ENCODE peak calls at places on chromosomes 2 and 18, in four cellular contexts. Y is GM20000, K is GM23338, M is neural crest cell. D is an unnamed sample.

GRCh38 chr2:30147196-30147714 is 448 bp downstream of the YPEL5 start:
- DNase-seq in M (peak), Y (peak), K (no peak), D (peak)

GRCh38 chr2:68368657-68369339 is 3.7 kb downstream of the PLEK start:
- DNase-seq in K (no peak), Y (no peak), M (no peak), D (no peak)

GRCh38 chr2:3738454-3738853 is 35.1 kb downstream of the DCDC2C start:
- DNase-seq in Y (peak), M (peak), K (peak), D (no peak)

GRCh38 chr2:7593286-7593685 is 676.1 kb downstream of the RNF144A start:
- DNase-seq in Y (no peak), K (no peak), M (no peak), D (no peak)

GRCh38 chr2:54429811-54430600 is 26.1 kb upstream of the SPTBN1 start:
- DNase-seq in M (no peak), Y (no peak), K (peak), D (no peak)

GRCh38 chr18:48956378-48956777 is 5.6 kb upstream of the SMAD7 start:
- DNase-seq in Y (no peak), M (no peak), K (no peak), D (no peak)

GRCh38 chr18:35620765-35621164 is 39.2 kb downstream of the GALNT1 start:
- DNase-seq in Y (no peak), K (no peak), M (no peak), D (no peak)

GRCh38 chr2:71216501-71216900 is 10.4 kb downstream of the PAIP2B start:
- DNase-seq in Y (no peak), M (no peak), K (no peak), D (peak)

GRCh38 chr2:222318026-222318711 is 19.4 kb upstream of the PAX3 start:
- DNase-seq in K (peak), Y (peak), M (peak), D (peak)

GRCh38 chr18:26192233-26192632 is 34.0 kb upstream of the TAF4B start:
- DNase-seq in K (no peak), M (no peak), Y (no peak), D (no peak)

GRCh38 chr2:55965966-55966365 is 42.4 kb upstream of the EFEMP1 start:
- DNase-seq in Y (no peak), K (no peak), M (no peak), D (no peak)

GRCh38 chr2:223107825-223108224 is 55.8 kb downstream of the KCNE4 start:
- DNase-seq in M (no peak), Y (no peak), K (no peak), D (no peak)

GRCh38 chr18:32324173-32324572 is 134.3 kb downstream of the MEP1B start:
- DNase-seq in M (no peak), K (no peak), Y (no peak), D (no peak)

GRCh38 chr2:216485745-216486144 is 12.9 kb upstream of the RPL37A start:
- DNase-seq in Y (no peak), K (no peak), M (no peak), D (no peak)

GRCh38 chr18:31294199-31294747 is 23.7 kb upstream of the DSG1 start:
- DNase-seq in Y (no peak), K (no peak), M (no peak), D (no peak)

GRCh38 chr2:130355578-130356431 is at the start of gene PTPN18:
- DNase-seq in Y (peak), M (peak), K (peak), D (peak)

GRCh38 chr2:232351686-232352510 is 26.7 kb upstream of the ALPP start:
- DNase-seq in Y (no peak), K (peak), M (no peak), D (no peak)

GRCh38 chr2:32942728-32943485 is 3.8 kb upstream of the LTBP1 start:
- DNase-seq in M (no peak), K (no peak), Y (no peak), D (no peak)

GRCh38 chr2:98518106-98518505 is 73.4 kb downstream of the INPP4A start:
- DNase-seq in K (peak), Y (peak), M (no peak), D (peak)

GRCh38 chr2:152825834-152826233 is 107.4 kb downstream of the ARL6IP6 start:
- DNase-seq in K (no peak), Y (no peak), M (no peak), D (no peak)

DNA sequence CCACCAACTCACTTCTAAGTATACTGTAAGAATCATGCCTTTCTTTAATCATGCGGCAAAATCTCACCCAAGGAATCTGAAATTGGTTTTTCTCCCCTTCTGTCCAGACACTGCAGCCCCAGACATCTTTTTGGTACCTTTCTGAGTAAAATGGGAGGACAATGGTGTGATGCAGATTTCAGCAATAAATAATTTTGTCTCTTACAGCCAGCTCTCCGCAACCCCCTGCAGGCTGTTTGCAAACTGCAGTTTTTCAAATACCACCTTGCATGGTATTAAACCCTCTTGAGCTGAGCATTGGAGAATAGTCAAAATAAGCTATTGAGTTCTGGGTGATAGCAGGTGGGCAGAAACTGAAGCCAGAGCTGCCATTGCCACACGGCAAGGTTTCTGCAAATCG is 32.2 kb downstream of the GPR39 start:
- DNase-seq in M (peak), Y (no peak), K (peak), D (peak)
- TF ChIP-seq CTCF in M (peak), Y (no peak), K (peak), D (peak)

DNA sequence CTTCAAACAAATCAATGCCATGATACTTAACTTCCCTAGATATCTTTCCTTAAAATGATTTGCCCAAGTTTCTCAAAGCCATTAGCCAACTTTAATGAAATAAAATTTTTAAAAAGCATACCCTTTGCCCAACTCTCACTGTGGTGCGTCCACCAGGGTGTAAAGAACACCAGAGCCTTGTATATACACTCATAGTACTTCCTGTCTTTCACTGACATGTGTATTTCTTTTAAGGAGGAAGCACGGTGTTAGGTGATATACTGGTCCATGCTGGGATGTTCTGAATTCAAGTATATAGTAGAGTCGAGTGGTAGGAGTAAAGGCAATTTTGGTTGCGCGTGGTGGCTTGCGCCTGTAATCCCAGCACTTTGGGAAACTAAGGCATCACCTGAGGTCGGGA is 22.7 kb downstream of the AAK1 start:
- DNase-seq in Y (no peak), K (no peak), M (no peak), D (no peak)
- TF ChIP-seq CTCF in Y (no peak), K (no peak), M (no peak), D (no peak)

DNA sequence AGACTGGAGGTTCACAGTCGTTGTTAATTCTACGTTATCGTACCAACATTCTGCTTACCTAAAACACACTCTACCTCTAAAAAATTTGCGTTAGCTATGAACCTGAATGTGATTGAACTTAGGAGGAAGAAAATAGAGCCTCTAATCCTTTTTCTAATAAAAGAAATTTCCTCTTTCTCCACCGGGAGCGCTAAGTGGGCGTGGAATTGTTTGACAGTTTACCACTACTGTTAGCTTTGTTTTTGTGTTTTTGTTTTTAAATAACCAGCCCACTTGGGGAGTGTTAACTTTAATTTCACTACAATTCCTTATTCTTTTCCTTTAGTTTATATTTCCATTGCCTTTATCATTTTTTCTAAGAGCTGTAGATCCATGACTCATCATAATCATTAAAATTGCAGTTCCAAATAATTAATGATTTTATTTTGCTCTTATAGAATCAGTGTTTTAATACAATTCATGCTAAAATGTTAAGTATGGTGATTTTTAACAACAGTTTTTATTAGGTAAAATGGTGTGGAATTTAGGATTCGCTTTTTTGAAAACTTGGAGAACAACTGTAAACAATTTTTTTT is 55.0 kb upstream of the ITM2C start:
- DNase-seq in Y (no peak), K (peak), M (no peak), D (no peak)
- TF ChIP-seq CTCF in Y (no peak), K (peak), M (peak), D (no peak)

DNA sequence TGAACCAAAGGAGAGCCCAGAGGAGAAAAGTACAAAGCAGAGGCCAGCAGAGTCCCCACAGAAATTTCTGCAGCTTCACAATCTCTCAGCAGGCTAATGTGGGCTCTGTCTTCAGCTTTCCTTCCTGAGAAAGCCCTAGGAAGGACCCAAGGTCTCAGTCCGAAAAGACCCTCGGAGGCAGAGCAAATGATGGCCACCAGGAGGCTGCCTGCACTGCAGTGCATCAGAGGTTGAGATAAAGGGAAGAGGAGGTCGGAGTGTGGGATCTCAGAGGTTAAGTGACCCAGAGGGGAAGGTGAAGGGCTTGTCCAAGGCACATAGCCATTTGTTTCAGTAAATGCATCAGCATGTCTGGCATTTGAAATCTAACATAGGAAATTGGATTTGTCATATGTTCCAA is 299.1 kb upstream of the SLC14A2 start:
- DNase-seq in M (no peak), Y (no peak), K (peak), D (no peak)
- TF ChIP-seq CTCF in M (no peak), Y (no peak), K (peak), D (no peak)

GRCh38 chr2:57515366-57515765 is 531.2 kb upstream of the VRK2 start:
- DNase-seq in K (no peak), Y (no peak), M (no peak), D (no peak)

GRCh38 chr2:57504787-57505186 is 541.8 kb upstream of the VRK2 start:
- DNase-seq in Y (no peak), K (no peak), M (no peak), D (no peak)

DNA sequence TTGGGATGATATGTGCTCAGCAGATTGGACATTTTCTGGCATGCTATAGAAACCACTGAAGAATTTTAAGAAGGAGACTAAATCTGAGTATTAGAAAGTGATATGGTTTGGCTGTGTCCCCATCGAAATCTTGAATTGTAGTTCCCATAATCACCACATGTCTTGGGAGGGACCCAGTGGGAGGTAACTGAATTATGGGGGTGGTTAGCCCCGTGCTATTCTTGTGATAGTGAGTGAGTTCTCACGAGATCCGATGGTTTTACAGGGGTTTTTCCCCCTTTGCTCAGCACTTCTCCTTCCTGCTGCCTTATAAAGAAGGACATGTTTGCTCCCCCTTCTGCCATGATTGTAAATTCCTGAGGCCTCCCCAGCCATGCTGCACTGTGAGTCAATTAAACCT is 535.9 kb upstream of the VRK2 start:
- DNase-seq in K (peak), Y (no peak), M (no peak), D (no peak)
- TF ChIP-seq CTCF in K (peak), Y (no peak), M (peak), D (no peak)

GRCh38 chr2:118089015-118089800 is 937 bp downstream of the INSIG2 start:
- DNase-seq in Y (peak), K (peak), M (peak), D (peak)

GRCh38 chr2:118094503-118094902 is 6.2 kb downstream of the INSIG2 start:
- DNase-seq in K (no peak), Y (no peak), M (no peak), D (no peak)

GRCh38 chr2:118088051-118089014 is at the start of gene INSIG2:
- DNase-seq in M (peak), Y (peak), K (peak), D (peak)

GRCh38 chr2:118091140-118091478 is 2.8 kb downstream of the INSIG2 start:
- DNase-seq in M (no peak), K (no peak), Y (no peak), D (no peak)

GRCh38 chr2:118090387-118091139 is 2.3 kb downstream of the INSIG2 start:
- DNase-seq in M (no peak), K (no peak), Y (no peak), D (no peak)
- TF ChIP-seq CTCF in M (no peak), K (no peak), Y (no peak), D (no peak)

DNA sequence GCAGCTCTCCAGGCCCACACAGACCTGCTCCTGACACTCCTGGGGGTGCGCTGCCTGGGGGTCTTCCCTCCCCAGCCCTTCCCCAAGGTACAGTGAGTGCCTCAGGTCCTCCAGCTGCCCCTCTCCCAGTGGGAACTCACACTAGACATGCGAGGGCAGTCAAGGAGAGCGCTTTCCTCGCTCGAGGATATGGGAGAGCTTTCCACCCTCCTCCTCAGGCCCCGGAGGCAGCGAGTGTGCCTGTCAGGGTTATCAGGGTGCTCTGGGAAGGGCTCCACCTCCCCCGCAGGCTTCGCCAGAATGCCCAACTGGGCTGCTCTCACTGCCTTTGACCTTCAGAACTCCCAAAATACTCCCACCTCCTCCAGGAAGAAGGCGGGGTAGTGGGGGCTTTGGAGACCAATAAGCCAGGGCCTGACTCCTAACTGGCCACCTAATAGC is 85.7 kb upstream of the LAPTM4A start:
- DNase-seq in K (no peak), M (no peak), Y (no peak), D (no peak)
- TF ChIP-seq CTCF in K (no peak), M (no peak), Y (no peak), D (no peak)

GRCh38 chr18:25010623-25011374 is 341.2 kb downstream of the ZNF521 start:
- DNase-seq in K (no peak), M (no peak), Y (no peak), D (no peak)

GRCh38 chr18:25001803-25002202 is 350.2 kb downstream of the ZNF521 start:
- DNase-seq in Y (no peak), M (no peak), K (no peak), D (no peak)

DNA sequence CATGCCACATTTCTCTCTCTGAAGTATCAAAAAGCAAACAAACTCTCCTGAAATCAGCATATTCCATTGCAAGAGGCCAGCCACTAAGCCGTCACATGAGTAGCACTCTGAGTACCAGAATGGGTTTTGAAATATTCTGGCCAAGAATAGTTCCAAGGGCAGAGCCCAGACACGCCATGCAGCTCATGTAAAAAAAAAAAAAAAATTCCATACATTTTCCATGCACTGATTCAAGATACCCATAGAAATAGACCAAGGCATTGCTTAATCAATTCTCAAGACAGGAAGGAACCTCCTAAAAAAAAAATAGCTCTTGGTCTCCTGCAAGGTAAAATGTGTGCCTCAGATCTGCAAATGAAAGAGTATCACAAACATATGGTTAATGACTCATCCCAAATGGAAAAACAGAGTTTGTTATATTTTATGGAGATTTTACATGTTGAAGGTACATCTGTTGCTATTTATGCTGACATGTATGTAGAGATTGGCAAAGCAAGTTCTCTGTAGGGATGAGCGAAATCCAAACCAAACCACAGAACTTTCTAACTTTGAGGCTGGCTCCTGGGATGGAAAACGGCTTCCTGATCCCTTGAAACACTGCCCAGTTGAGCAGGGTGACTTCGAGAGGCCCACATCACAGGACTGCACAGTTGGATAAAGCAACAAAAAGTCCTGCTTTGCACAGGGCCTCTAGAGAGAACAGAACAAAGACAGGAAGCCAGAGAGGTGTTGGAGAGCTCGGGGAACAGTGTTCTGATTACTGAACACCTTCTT is 346.2 kb downstream of the ZNF521 start:
- DNase-seq in Y (no peak), K (no peak), M (no peak), D (no peak)
- TF ChIP-seq CTCF in Y (no peak), K (no peak), M (no peak), D (no peak)

DNA sequence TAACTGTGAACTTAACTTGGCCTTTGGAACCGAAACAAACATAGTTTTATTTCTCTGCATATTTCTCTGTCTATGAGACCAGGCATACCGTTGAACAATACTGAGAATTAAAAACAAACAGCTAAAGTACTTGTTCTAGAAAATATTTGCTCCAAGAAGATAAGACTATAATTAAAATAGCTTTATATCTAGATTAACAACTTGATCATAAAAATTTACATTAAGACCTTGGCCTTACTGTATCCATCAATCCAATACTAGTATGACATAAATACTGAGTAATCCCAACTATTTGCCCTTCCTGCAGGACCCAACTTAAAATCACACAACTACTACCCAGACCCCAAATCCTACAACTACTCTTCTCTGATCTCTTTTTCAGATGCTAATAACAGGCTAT is 260.9 kb downstream of the RIT2 start:
- DNase-seq in K (no peak), M (no peak), Y (no peak), D (no peak)
- TF ChIP-seq CTCF in K (no peak), M (no peak), Y (no peak), D (no peak)

D was measured in body of pancreas.